ENCODE peak calls at places on chromosomes 6 and 20, in six cellular contexts. One of them, this sample, is unnamed.

GRCh38 chr20:63092660-63093215 is 86.0 kb upstream of the BHLHE23 start:
- DNase-seq in GM12878: no peak
- DNase-seq in H1: no peak
- DNase-seq in GM23338: no peak
- DNase-seq in HepG2: no peak
- DNase-seq in K562: no peak
- DNase-seq in this sample: peak; percentile 8

GRCh38 chr6:56314683-56315523 is 67.5 kb upstream of the COL21A1 start:
- DNase-seq in GM23338: peak; percentile 77
- DNase-seq in H1: no peak
- DNase-seq in HepG2: peak; percentile 47
- DNase-seq in K562: peak; percentile 14
- DNase-seq in GM12878: no peak
- DNase-seq in this sample: peak; percentile 48

GRCh38 chr20:61764471-61765020 is 301.1 kb downstream of the TAF4 start:
- DNase-seq in HepG2: no peak
- DNase-seq in K562: no peak
- DNase-seq in GM12878: no peak
- DNase-seq in H1: no peak
- DNase-seq in GM23338: no peak
- DNase-seq in this sample: no peak

GRCh38 chr6:1494671-1495070 is 105.3 kb downstream of the FOXF2 start:
- DNase-seq in GM23338: no peak
- DNase-seq in GM12878: no peak
- DNase-seq in HepG2: no peak
- DNase-seq in H1: no peak
- DNase-seq in K562: no peak
- DNase-seq in this sample: no peak

GRCh38 chr20:20864346-20865096 is 152.1 kb upstream of the RALGAPA2 start:
- DNase-seq in H1: no peak
- DNase-seq in K562: no peak
- DNase-seq in GM12878: no peak
- DNase-seq in HepG2: peak; percentile 76
- DNase-seq in GM23338: peak; percentile 63
- DNase-seq in this sample: no peak

GRCh38 chr6:35980991-35981645 is 43.3 kb downstream of the SLC26A8 start:
- DNase-seq in HepG2: no peak
- DNase-seq in H1: no peak
- DNase-seq in GM12878: no peak
- DNase-seq in K562: no peak
- DNase-seq in GM23338: no peak
- DNase-seq in this sample: no peak

GRCh38 chr6:116229287-116229913 is 24.5 kb downstream of the TSPYL4 start:
- DNase-seq in HepG2: no peak
- DNase-seq in GM23338: peak; percentile 99
- DNase-seq in GM12878: no peak
- DNase-seq in K562: peak; percentile 37
- DNase-seq in H1: peak; percentile 71
- DNase-seq in this sample: peak; percentile 95

GRCh38 chr6:170437719-170438401 is 115.2 kb downstream of the PSMB1 start:
- DNase-seq in HepG2: no peak
- DNase-seq in H1: no peak
- DNase-seq in GM23338: no peak
- DNase-seq in GM12878: no peak
- DNase-seq in K562: no peak
- DNase-seq in this sample: no peak

GRCh38 chr6:39074486-39074885 is 25.9 kb downstream of the GLP1R start:
- DNase-seq in GM23338: peak; percentile 25
- DNase-seq in HepG2: no peak
- DNase-seq in GM12878: no peak
- DNase-seq in H1: no peak
- DNase-seq in K562: no peak
- DNase-seq in this sample: no peak

GRCh38 chr20:44390280-44390679 is 34.8 kb downstream of the HNF4A start:
- DNase-seq in K562: no peak
- DNase-seq in H1: no peak
- DNase-seq in GM23338: no peak
- DNase-seq in GM12878: no peak
- DNase-seq in HepG2: no peak
- DNase-seq in this sample: no peak

GRCh38 chr6:38110407-38111025 is 291.0 kb downstream of the ZFAND3 start:
- DNase-seq in GM23338: no peak
- DNase-seq in H1: no peak
- DNase-seq in HepG2: no peak
- DNase-seq in K562: no peak
- DNase-seq in GM12878: no peak
- DNase-seq in this sample: no peak

GRCh38 chr6:46011241-46012085 is 4.2 kb downstream of the CLIC5 start:
- DNase-seq in GM23338: no peak
- DNase-seq in K562: no peak
- DNase-seq in HepG2: peak; percentile 34
- DNase-seq in H1: no peak
- DNase-seq in GM12878: peak; percentile 71
- DNase-seq in this sample: no peak

GRCh38 chr20:4602297-4602631 is 119.4 kb upstream of the PRND start:
- DNase-seq in HepG2: no peak
- DNase-seq in H1: no peak
- DNase-seq in GM23338: peak; percentile 18
- DNase-seq in K562: no peak
- DNase-seq in GM12878: no peak
- DNase-seq in this sample: no peak

GRCh38 chr6:95266537-95267258 is 310.6 kb upstream of the MANEA start:
- DNase-seq in H1: no peak
- DNase-seq in K562: no peak
- DNase-seq in GM23338: no peak
- DNase-seq in GM12878: no peak
- DNase-seq in HepG2: no peak
- DNase-seq in this sample: no peak

GRCh38 chr20:44014807-44015732 is 100.4 kb downstream of the TOX2 start:
- DNase-seq in HepG2: no peak
- DNase-seq in GM23338: no peak
- DNase-seq in H1: no peak
- DNase-seq in GM12878: no peak
- DNase-seq in K562: peak; percentile 34
- DNase-seq in this sample: no peak

GRCh38 chr6:111658445-111659154 is 52.9 kb upstream of the TRAF3IP2 start:
- DNase-seq in GM23338: no peak
- DNase-seq in GM12878: no peak
- DNase-seq in H1: no peak
- DNase-seq in K562: no peak
- DNase-seq in HepG2: no peak
- DNase-seq in this sample: no peak

GRCh38 chr6:116139917-116140316 is 14.0 kb upstream of the COL10A1 start:
- DNase-seq in GM23338: peak; percentile 69
- DNase-seq in H1: no peak
- DNase-seq in HepG2: peak; percentile 16
- DNase-seq in GM12878: no peak
- DNase-seq in K562: no peak
- DNase-seq in this sample: no peak

GRCh38 chr6:16168858-16169257 is 40.0 kb downstream of the MYLIP start:
- DNase-seq in HepG2: peak; percentile 32
- DNase-seq in GM23338: peak; percentile 75
- DNase-seq in GM12878: peak; percentile 32
- DNase-seq in K562: no peak
- DNase-seq in H1: no peak
- DNase-seq in this sample: no peak

GRCh38 chr20:11891081-11891826 is 26.4 kb upstream of the BTBD3 start:
- DNase-seq in GM12878: no peak
- DNase-seq in GM23338: peak; percentile 60
- DNase-seq in H1: no peak
- DNase-seq in HepG2: peak; percentile 80
- DNase-seq in K562: peak; percentile 40
- DNase-seq in this sample: peak; percentile 25

GRCh38 chr6:141744971-141745370 is 387.8 kb upstream of the GJE1 start:
- DNase-seq in HepG2: no peak
- DNase-seq in H1: no peak
- DNase-seq in GM23338: no peak
- DNase-seq in K562: no peak
- DNase-seq in GM12878: no peak
- DNase-seq in this sample: no peak

GRCh38 chr20:52226370-52226769 is 34.8 kb upstream of the ZFP64 start:
- DNase-seq in H1: no peak
- DNase-seq in K562: no peak
- DNase-seq in GM12878: no peak
- DNase-seq in HepG2: peak; percentile 28
- DNase-seq in GM23338: no peak
- DNase-seq in this sample: no peak

GRCh38 chr20:52235129-52235528 is 43.5 kb upstream of the ZFP64 start:
- DNase-seq in GM12878: no peak
- DNase-seq in GM23338: no peak
- DNase-seq in K562: no peak
- DNase-seq in H1: no peak
- DNase-seq in HepG2: no peak
- DNase-seq in this sample: no peak

GRCh38 chr20:52231230-52231746 is 39.7 kb upstream of the ZFP64 start:
- DNase-seq in H1: no peak
- DNase-seq in K562: no peak
- DNase-seq in HepG2: peak; percentile 98
- DNase-seq in GM12878: no peak
- DNase-seq in GM23338: no peak
- DNase-seq in this sample: no peak

GRCh38 chr20:52234302-52235045 is 42.9 kb upstream of the ZFP64 start:
- DNase-seq in GM12878: no peak
- DNase-seq in HepG2: peak; percentile 87
- DNase-seq in GM23338: no peak
- DNase-seq in H1: no peak
- DNase-seq in K562: no peak
- DNase-seq in this sample: no peak

DNA sequence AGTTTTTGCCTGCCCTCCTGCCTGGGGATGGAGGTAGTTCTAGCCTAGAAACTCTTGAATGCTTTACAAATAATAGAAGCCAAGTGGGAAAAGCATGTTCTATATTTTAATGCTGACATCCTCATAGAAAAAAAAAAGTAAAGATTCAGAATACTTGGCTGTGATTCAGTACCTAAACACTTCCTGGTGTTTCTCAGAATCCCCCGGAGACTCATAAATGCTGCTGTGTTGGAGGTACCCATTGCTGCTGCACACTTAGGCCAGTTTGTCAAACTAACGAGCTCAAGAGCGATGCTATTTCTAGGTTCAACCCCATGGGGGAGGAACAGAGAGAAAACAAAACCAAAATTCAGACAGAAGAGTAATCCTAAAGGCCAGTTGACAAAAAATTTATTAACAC is 38.8 kb upstream of the ZFP64 start:
- DNase-seq in K562: no peak
- DNase-seq in GM12878: no peak
- DNase-seq in GM23338: no peak
- DNase-seq in H1: no peak
- DNase-seq in HepG2: no peak
- DNase-seq in this sample: no peak
- TF ChIP-seq CREB1 in K562: no peak
- TF ChIP-seq CREB1 in GM12878: no peak
- TF ChIP-seq CREB1 in GM23338: no peak
- TF ChIP-seq CREB1 in H1: no peak
- TF ChIP-seq CREB1 in HepG2: no peak
- TF ChIP-seq CREB1 in this sample: no peak

GRCh38 chr20:3563548-3564177 is 92.8 kb downstream of the ATRN start:
- DNase-seq in H1: no peak
- DNase-seq in HepG2: peak; percentile 63
- DNase-seq in GM23338: peak; percentile 62
- DNase-seq in K562: peak; percentile 29
- DNase-seq in GM12878: peak; percentile 8
- DNase-seq in this sample: no peak
- TF ChIP-seq CREB1 in H1: no peak
- TF ChIP-seq CREB1 in HepG2: no peak
- TF ChIP-seq CREB1 in GM23338: no peak
- TF ChIP-seq CREB1 in K562: no peak
- TF ChIP-seq CREB1 in GM12878: no peak
- TF ChIP-seq CREB1 in this sample: no peak

GRCh38 chr6:30258204-30258603 is 45.0 kb upstream of the TRIM26 start:
- DNase-seq in HepG2: no peak
- DNase-seq in H1: no peak
- DNase-seq in GM23338: peak; percentile 7
- DNase-seq in GM12878: no peak
- DNase-seq in K562: no peak
- DNase-seq in this sample: no peak

GRCh38 chr6:30263734-30264133 is 50.5 kb upstream of the TRIM26 start:
- DNase-seq in GM12878: no peak
- DNase-seq in GM23338: no peak
- DNase-seq in H1: no peak
- DNase-seq in HepG2: no peak
- DNase-seq in K562: no peak
- DNase-seq in this sample: no peak

GRCh38 chr6:30260036-30260504 is 46.9 kb upstream of the TRIM26 start:
- DNase-seq in H1: no peak
- DNase-seq in GM12878: no peak
- DNase-seq in GM23338: peak; percentile 56
- DNase-seq in HepG2: no peak
- DNase-seq in K562: no peak
- DNase-seq in this sample: peak; percentile 21

GRCh38 chr6:30264731-30265130 is 51.5 kb upstream of the TRIM26 start:
- DNase-seq in GM12878: no peak
- DNase-seq in H1: no peak
- DNase-seq in K562: no peak
- DNase-seq in HepG2: no peak
- DNase-seq in GM23338: no peak
- DNase-seq in this sample: no peak

DNA sequence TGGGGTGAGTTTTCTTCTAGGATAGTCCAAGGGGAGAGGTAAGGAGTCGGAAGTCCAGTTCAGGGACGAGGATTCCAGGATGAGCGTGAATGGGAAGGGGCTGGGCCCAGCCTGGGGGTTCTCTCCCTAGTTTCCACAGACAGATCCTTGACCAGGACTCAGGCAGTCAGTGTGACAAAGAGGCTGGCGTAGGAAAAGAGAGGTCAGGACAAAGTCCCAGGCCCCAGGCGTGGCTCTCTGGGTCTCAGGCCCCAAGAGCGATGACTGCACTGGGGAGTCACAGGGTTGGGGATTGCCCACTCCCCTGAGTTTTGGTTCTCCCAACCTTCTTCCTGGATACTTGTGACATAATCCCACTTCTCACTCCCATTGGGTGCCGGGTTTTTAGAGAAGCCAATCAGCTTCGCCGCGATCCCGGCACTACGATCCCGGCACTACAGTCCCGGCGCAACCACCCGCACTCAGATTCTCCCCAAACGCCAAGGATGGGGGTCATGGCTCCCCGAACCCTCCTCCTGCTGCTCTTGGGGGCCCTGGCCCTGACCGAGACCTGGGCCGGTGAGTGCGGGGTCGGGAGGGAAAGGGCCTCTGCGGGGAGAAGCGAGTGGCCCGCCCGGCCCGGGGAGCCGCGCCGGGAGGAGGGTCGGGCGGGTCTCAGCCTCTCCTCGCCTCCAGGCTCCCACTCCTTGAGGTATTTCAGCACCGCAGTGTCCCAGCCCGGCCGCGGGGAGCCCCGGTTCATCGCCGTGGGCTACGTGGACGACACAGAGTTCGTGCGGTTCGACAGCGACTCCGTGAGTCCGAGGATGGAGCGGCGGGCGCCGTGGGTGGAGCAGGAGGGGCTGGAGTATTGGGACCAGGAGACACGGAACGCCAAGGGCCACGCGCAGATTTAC is 46.2 kb upstream of the TRIM26 start:
- DNase-seq in GM12878: peak; percentile 74
- DNase-seq in GM23338: peak; percentile 96
- DNase-seq in K562: no peak
- DNase-seq in H1: peak; percentile 38
- DNase-seq in HepG2: peak; percentile 83
- DNase-seq in this sample: peak; percentile 72
- TF ChIP-seq CREB1 in GM12878: peak; percentile 94
- TF ChIP-seq CREB1 in GM23338: peak; percentile 87
- TF ChIP-seq CREB1 in K562: no peak
- TF ChIP-seq CREB1 in H1: peak; percentile 91
- TF ChIP-seq CREB1 in HepG2: peak; percentile 88
- TF ChIP-seq CREB1 in this sample: no peak

GRCh38 chr6:24006246-24006645 is 119.8 kb upstream of the NRSN1 start:
- DNase-seq in HepG2: no peak
- DNase-seq in GM23338: no peak
- DNase-seq in K562: no peak
- DNase-seq in GM12878: no peak
- DNase-seq in H1: no peak
- DNase-seq in this sample: no peak
- TF ChIP-seq CREB1 in HepG2: no peak
- TF ChIP-seq CREB1 in GM23338: no peak
- TF ChIP-seq CREB1 in K562: no peak
- TF ChIP-seq CREB1 in GM12878: no peak
- TF ChIP-seq CREB1 in H1: no peak
- TF ChIP-seq CREB1 in this sample: no peak